ENCODE peak calls at places on chromosomes 3 and 15, in four cellular contexts. X is GM12891, T is GM12878, G is K562. M is an unnamed sample.

GRCh38 chr15:65067645-65068416 is at the start of gene RASL12:
- DNase-seq in G (peak; percentile 66), T (no peak), X (no peak), M (no peak)

GRCh38 chr3:106423321-106424225 is 554.8 kb upstream of the CBLB start:
- DNase-seq in X (no peak), T (no peak), G (no peak), M (no peak)

GRCh38 chr3:64214002-64214696 is 11.1 kb downstream of the PRICKLE2 start:
- DNase-seq in X (no peak), T (no peak), G (no peak), M (no peak)

GRCh38 chr3:158711886-158712285 is 20.4 kb downstream of the RARRES1 start:
- DNase-seq in T (no peak), X (no peak), G (no peak), M (no peak)

GRCh38 chr3:195035345-195036202 is 235.4 kb downstream of the XXYLT1 start:
- DNase-seq in G (no peak), X (no peak), T (no peak), M (no peak)

GRCh38 chr3:133855772-133856171 is 39.9 kb downstream of the RAB6B start:
- DNase-seq in T (no peak), G (no peak), X (no peak), M (no peak)

GRCh38 chr3:23819599-23820360 is 14.0 kb downstream of the UBE2E1 start:
- DNase-seq in G (no peak), T (no peak), X (no peak), M (no peak)

GRCh38 chr3:14110699-14111098 is 14.0 kb downstream of the CHCHD4 start:
- DNase-seq in G (no peak), X (no peak), T (no peak), M (no peak)

GRCh38 chr15:52783191-52783829 is 6.8 kb downstream of the ONECUT1 start:
- DNase-seq in X (no peak), T (no peak), G (no peak), M (no peak)

GRCh38 chr3:53168175-53168923 is 7.3 kb downstream of the PRKCD start:
- DNase-seq in T (no peak), X (no peak), G (no peak), M (no peak)

GRCh38 chr15:63362196-63362595 is 19.4 kb downstream of the CA12 start:
- DNase-seq in T (no peak), G (peak; percentile 60), X (no peak), M (no peak)

GRCh38 chr3:5153074-5153473 is 31.0 kb downstream of the ARL8B start:
- DNase-seq in G (no peak), T (no peak), X (no peak), M (no peak)

GRCh38 chr3:108127301-108127988 is 36.6 kb upstream of the CD47 start:
- DNase-seq in G (no peak), X (no peak), T (peak; percentile 34), M (no peak)

GRCh38 chr15:35481992-35482391 is 64.0 kb downstream of the DPH6 start:
- DNase-seq in T (no peak), X (no peak), G (no peak), M (no peak)

GRCh38 chr3:165526367-165526766 is 310.9 kb downstream of the BCHE start:
- DNase-seq in G (no peak), X (no peak), T (no peak), M (no peak)

GRCh38 chr3:63135362-63135761 is 142.7 kb upstream of the SYNPR start:
- DNase-seq in G (no peak), X (no peak), T (no peak), M (no peak)

GRCh38 chr15:67125589-67126502 is 60.4 kb downstream of the SMAD3 start:
- DNase-seq in G (peak; percentile 35), T (no peak), X (no peak), M (no peak)

GRCh38 chr15:65829150-65829764 is 37.2 kb upstream of the DENND4A start:
- DNase-seq in G (peak; percentile 37), X (no peak), T (no peak), M (no peak)

GRCh38 chr3:156519758-156520162 is 35.2 kb downstream of the SSR3 start:
- DNase-seq in T (peak; percentile 27), X (no peak), G (no peak), M (no peak)

GRCh38 chr15:58307313-58307961 is 124.4 kb upstream of the LIPC start:
- DNase-seq in T (no peak), G (no peak), X (no peak), M (no peak)

GRCh38 chr3:73086071-73086494 is 24.6 kb downstream of the EBLN2 start:
- DNase-seq in G (peak; percentile 42), T (no peak), X (no peak), M (no peak)

GRCh38 chr3:155890671-155891190 is 20.3 kb downstream of the GMPS start:
- DNase-seq in T (no peak), X (no peak), G (peak; percentile 77), M (no peak)

GRCh38 chr15:32688151-32688639 is 29.6 kb upstream of the GREM1 start:
- DNase-seq in X (no peak), T (no peak), G (no peak), M (no peak)

GRCh38 chr15:31299588-31300207 is 26.9 kb upstream of the KLF13 start:
- DNase-seq in G (no peak), T (no peak), X (no peak), M (no peak)

GRCh38 chr15:90751300-90751825 is 34.2 kb downstream of the BLM start:
- DNase-seq in T (no peak), G (no peak), X (no peak), M (no peak)

GRCh38 chr3:101720851-101721649 is 3.4 kb upstream of the CEP97 start:
- DNase-seq in X (no peak), T (no peak), G (no peak), M (no peak)

GRCh38 chr15:74614744-74615312 is 808 bp upstream of the CLK3 start:
- DNase-seq in T (peak; percentile 62), G (peak; percentile 92), X (peak; percentile 58), M (peak; percentile 58)

GRCh38 chr3:131388400-131388799 is 6.8 kb downstream of the NUDT16 start:
- DNase-seq in G (no peak), X (no peak), T (no peak), M (no peak)
- TF ChIP-seq POLR2AphosphoS5 in G (no peak), X (no peak), T (no peak), M (no peak)

GRCh38 chr15:72272213-72272996 is at the start of gene PARP6:
- DNase-seq in X (peak; percentile 98), T (peak; percentile 95), G (peak; percentile 98), M (peak; percentile 97)
- TF ChIP-seq POLR2A in X (peak; percentile 39), T (peak; percentile 83), G (peak; percentile 66), M (peak; percentile 64)

GRCh38 chr3:87625911-87626310 is 349.5 kb upstream of the POU1F1 start:
- DNase-seq in T (no peak), X (no peak), G (no peak), M (no peak)

GRCh38 chr3:87621667-87622066 is 345.3 kb upstream of the POU1F1 start:
- DNase-seq in T (peak; percentile 26), G (no peak), X (no peak), M (no peak)

GRCh38 chr3:87624860-87625259 is 348.5 kb upstream of the POU1F1 start:
- DNase-seq in X (no peak), G (no peak), T (no peak), M (no peak)

GRCh38 chr3:87626471-87626995 is 350.1 kb upstream of the POU1F1 start:
- DNase-seq in T (no peak), X (no peak), G (no peak), M (no peak)

GRCh38 chr3:87627316-87627715 is 350.9 kb upstream of the POU1F1 start:
- DNase-seq in G (no peak), X (no peak), T (no peak), M (no peak)
- TF ChIP-seq TAF1 in G (no peak), X (no peak), T (no peak), M (no peak)

GRCh38 chr15:72229076-72229946 is 1.7 kb downstream of the PKM start:
- DNase-seq in T (no peak), G (no peak), X (no peak), M (no peak)
- TF ChIP-seq POLR2AphosphoS5 in T (peak; percentile 23), G (no peak), X (no peak), M (peak; percentile 35)

GRCh38 chr3:147413712-147414325 is 4.7 kb downstream of the ZIC1 start:
- DNase-seq in X (no peak), G (no peak), T (no peak), M (no peak)
- TF ChIP-seq POLR2A in X (no peak), G (no peak), T (no peak), M (no peak)

GRCh38 chr3:188125076-188125475 is 28.9 kb upstream of the LPP start:
- DNase-seq in X (no peak), T (no peak), G (no peak), M (no peak)

GRCh38 chr3:188128905-188129304 is 25.1 kb upstream of the LPP start:
- DNase-seq in X (no peak), G (no peak), T (no peak), M (no peak)

GRCh38 chr3:188126271-188126670 is 27.7 kb upstream of the LPP start:
- DNase-seq in T (no peak), G (no peak), X (no peak), M (no peak)

GRCh38 chr3:188124184-188124583 is 29.8 kb upstream of the LPP start:
- DNase-seq in G (no peak), T (no peak), X (no peak), M (no peak)

DNA sequence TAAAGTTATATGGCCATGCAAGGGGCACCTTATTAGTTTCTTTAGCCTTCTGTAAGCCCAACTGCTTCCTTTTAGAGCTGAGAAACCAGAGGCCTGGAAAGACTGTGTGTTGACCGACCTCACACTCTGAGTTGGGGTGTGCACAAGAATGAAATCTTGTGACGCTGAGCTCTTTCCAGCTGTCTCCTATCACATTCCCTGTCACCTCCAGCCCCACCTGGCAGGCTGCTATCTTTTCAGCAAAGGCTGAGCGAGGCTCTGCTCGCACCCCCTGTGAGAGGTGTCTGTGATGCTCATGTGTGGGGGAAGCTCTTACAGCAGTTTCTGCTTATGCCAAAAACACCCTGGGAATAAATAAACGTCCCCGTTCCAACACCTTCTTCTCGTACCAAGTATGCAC is 27.0 kb upstream of the LPP start:
- DNase-seq in T (no peak), X (no peak), G (no peak), M (no peak)
- TF ChIP-seq TAF1 in T (no peak), X (no peak), G (no peak), M (no peak)

GRCh38 chr15:86199467-86200145 is 119.9 kb downstream of the AGBL1 start:
- DNase-seq in G (no peak), X (no peak), T (no peak), M (no peak)
- TF ChIP-seq POLR2AphosphoS5 in G (no peak), X (no peak), T (no peak), M (no peak)

M was measured in GM12892.